ENCODE peak calls at places on chromosome 6, in six cellular contexts. A is breast epithelium, W is stomach, F is GM23338, S is HCT116, P is K562. K is an unnamed sample.

GRCh38 chr6:150267686-150268561 is 100.9 kb upstream of the IYD start:
- DNase-seq in A (no peak), W (no peak), F (peak; percentile 10), S (no peak), P (peak; percentile 88), K (no peak)

GRCh38 chr6:130713144-130713543 is 114.1 kb upstream of the SMLR1 start:
- DNase-seq in A (no peak), W (no peak), F (peak; percentile 94), S (no peak), P (no peak), K (no peak)

GRCh38 chr6:78598966-78599365 is 268.4 kb upstream of the IRAK1BP1 start:
- DNase-seq in A (no peak), W (no peak), F (no peak), S (peak; percentile 98), P (no peak), K (no peak)

GRCh38 chr6:44056392-44057237 is 70.6 kb downstream of the MRPL14 start:
- DNase-seq in A (no peak), W (no peak), F (no peak), S (no peak), P (no peak), K (no peak)

GRCh38 chr6:165119231-165120020 is 190.0 kb downstream of the C6orf118 start:
- DNase-seq in A (no peak), W (no peak), F (peak; percentile 4), S (no peak), P (no peak), K (peak; percentile 55)

GRCh38 chr6:35259946-35260626 is 551 bp downstream of the ZNF76 start:
- DNase-seq in A (peak; percentile 61), W (peak; percentile 69), F (peak; percentile 93), S (peak; percentile 42), P (peak; percentile 93), K (peak; percentile 93)

GRCh38 chr6:31559958-31560696 is 12.0 kb upstream of the LTA start:
- DNase-seq in A (no peak), W (no peak), F (peak; percentile 15), S (no peak), P (peak; percentile 92), K (no peak)

GRCh38 chr6:105798057-105798456 is 288.1 kb upstream of the PRDM1 start:
- DNase-seq in A (no peak), W (no peak), F (no peak), S (no peak), P (no peak), K (no peak)

GRCh38 chr6:152575621-152576150 is 61.5 kb downstream of the SYNE1 start:
- DNase-seq in A (no peak), W (peak; percentile 33), F (peak; percentile 21), S (no peak), P (no peak), K (no peak)
- TF ChIP-seq POLR2AphosphoS5 in A (peak; percentile 46), W (no peak), F (no peak), S (no peak), P (no peak), K (no peak)

GRCh38 chr6:51473996-51474975 is 613.1 kb downstream of the PKHD1 start:
- DNase-seq in A (no peak), W (no peak), F (no peak), S (no peak), P (no peak), K (no peak)

GRCh38 chr6:51477912-51478311 is 609.5 kb downstream of the PKHD1 start:
- DNase-seq in A (no peak), W (no peak), F (no peak), S (no peak), P (no peak), K (no peak)

GRCh38 chr6:51480040-51480439 is 607.4 kb downstream of the PKHD1 start:
- DNase-seq in A (no peak), W (no peak), F (no peak), S (no peak), P (no peak), K (no peak)

DNA sequence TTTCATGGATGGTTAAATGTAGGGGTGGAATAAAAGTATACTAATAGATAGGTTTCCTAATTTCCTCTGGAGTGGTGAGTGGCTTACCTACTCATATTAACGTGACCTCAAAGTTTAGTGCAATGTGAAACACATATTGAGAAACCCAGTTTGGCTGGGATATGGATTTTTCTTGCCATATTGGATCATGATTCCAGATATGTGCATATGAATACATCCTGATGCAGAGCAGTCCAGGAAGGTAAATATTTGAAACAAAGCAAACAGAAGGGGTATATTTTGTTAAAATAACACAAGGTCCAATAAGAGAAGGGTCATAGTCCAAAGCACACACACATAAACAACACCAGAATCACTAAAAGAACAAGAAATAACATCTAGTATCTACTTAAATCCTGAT is 608.1 kb downstream of the PKHD1 start:
- DNase-seq in A (no peak), W (no peak), F (no peak), S (no peak), P (no peak), K (no peak)
- TF ChIP-seq POLR2AphosphoS5 in A (no peak), W (no peak), F (no peak), S (no peak), P (no peak), K (no peak)

GRCh38 chr6:169977434-169978265 is 226.2 kb downstream of the ERMARD start:
- DNase-seq in A (peak; percentile 30), W (no peak), F (no peak), S (no peak), P (no peak), K (no peak)

GRCh38 chr6:169979873-169980440 is 228.5 kb downstream of the ERMARD start:
- DNase-seq in A (peak; percentile 27), W (no peak), F (no peak), S (no peak), P (no peak), K (no peak)

GRCh38 chr6:169981051-169981450 is 229.6 kb downstream of the ERMARD start:
- DNase-seq in A (peak; percentile 34), W (no peak), F (no peak), S (no peak), P (no peak), K (no peak)

GRCh38 chr6:169976301-169977081 is 225.1 kb downstream of the ERMARD start:
- DNase-seq in A (peak; percentile 46), W (no peak), F (no peak), S (no peak), P (no peak), K (no peak)

GRCh38 chr6:169978615-169979161 is 227.3 kb downstream of the ERMARD start:
- DNase-seq in A (peak; percentile 49), W (no peak), F (no peak), S (no peak), P (no peak), K (no peak)
- TF ChIP-seq POLR2AphosphoS5 in A (no peak), W (no peak), F (no peak), S (no peak), P (no peak), K (no peak)

GRCh38 chr6:24352434-24352833 is 5.4 kb downstream of the DCDC2 start:
- DNase-seq in A (no peak), W (no peak), F (no peak), S (no peak), P (no peak), K (no peak)
- TF ChIP-seq POLR2AphosphoS5 in A (no peak), W (no peak), F (no peak), S (no peak), P (no peak), K (no peak)

DNA sequence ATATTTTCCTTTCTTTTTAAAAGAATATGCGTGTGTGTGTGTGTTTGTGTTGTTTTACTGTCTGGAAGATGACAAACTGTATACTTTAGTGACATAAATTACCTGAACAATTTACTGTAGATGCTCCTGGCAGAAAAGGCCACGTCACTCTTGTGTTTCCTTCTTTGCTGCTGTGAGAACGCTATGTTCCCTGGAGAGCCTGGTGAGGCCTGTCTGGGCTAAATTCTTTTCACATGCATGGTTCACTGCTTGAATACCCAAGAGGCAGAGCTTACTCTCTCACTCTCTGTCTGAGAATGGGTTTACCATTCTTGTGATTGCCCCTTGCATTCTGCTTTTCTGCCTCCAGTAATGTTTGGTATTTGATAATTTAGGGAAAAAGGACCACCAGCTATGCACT is 64.3 kb downstream of the EDN1 start:
- DNase-seq in A (no peak), W (peak; percentile 58), F (peak; percentile 70), S (no peak), P (no peak), K (no peak)
- TF ChIP-seq POLR2AphosphoS5 in A (no peak), W (peak; percentile 64), F (no peak), S (no peak), P (no peak), K (peak; percentile 74)

K was measured in esophagus muscularis mucosa.